ENCODE peak calls at places on chromosomes 3 and 15, in four cellular contexts. One of them, this sample, is unnamed.

GRCh38 chr3:66437341-66437929 is 63.4 kb downstream of the LRIG1 start:
- DNase-seq in AG10803: no peak
- DNase-seq in PC-3: no peak
- DNase-seq in fibroblast of lung: no peak
- DNase-seq in this sample: no peak

GRCh38 chr3:52444860-52445793 is at the start of gene SEMA3G:
- DNase-seq in AG10803: peak; percentile 53
- DNase-seq in PC-3: peak; percentile 71
- DNase-seq in fibroblast of lung: peak; percentile 49
- DNase-seq in this sample: peak; percentile 65

GRCh38 chr3:139301183-139301582 is 42.6 kb upstream of the MRPS22 start:
- DNase-seq in AG10803: peak; percentile 36
- DNase-seq in PC-3: peak; percentile 7
- DNase-seq in fibroblast of lung: peak; percentile 68
- DNase-seq in this sample: peak; percentile 47

GRCh38 chr3:66378256-66378655 is 122.6 kb downstream of the LRIG1 start:
- DNase-seq in AG10803: no peak
- DNase-seq in PC-3: peak; percentile 10
- DNase-seq in fibroblast of lung: no peak
- DNase-seq in this sample: peak; percentile 41

GRCh38 chr15:73940061-73940981 is 14.1 kb downstream of the LOXL1 start:
- DNase-seq in AG10803: peak; percentile 66
- DNase-seq in PC-3: peak; percentile 30
- DNase-seq in fibroblast of lung: no peak
- DNase-seq in this sample: no peak

GRCh38 chr3:39098473-39099000 is 8.9 kb downstream of the GORASP1 start:
- DNase-seq in AG10803: no peak
- DNase-seq in PC-3: no peak
- DNase-seq in fibroblast of lung: no peak
- DNase-seq in this sample: no peak

GRCh38 chr3:143478124-143478693 is 358.6 kb downstream of the CHST2 start:
- DNase-seq in AG10803: no peak
- DNase-seq in PC-3: no peak
- DNase-seq in fibroblast of lung: no peak
- DNase-seq in this sample: peak; percentile 29

GRCh38 chr3:98110191-98110908 is 20.2 kb upstream of the OR5H1 start:
- DNase-seq in AG10803: no peak
- DNase-seq in PC-3: no peak
- DNase-seq in fibroblast of lung: no peak
- DNase-seq in this sample: no peak

GRCh38 chr15:64611085-64611484 is 150.7 kb downstream of the ZNF609 start:
- DNase-seq in AG10803: no peak
- DNase-seq in PC-3: peak; percentile 34
- DNase-seq in fibroblast of lung: no peak
- DNase-seq in this sample: no peak

GRCh38 chr3:27724459-27725197 is 2.5 kb upstream of the EOMES start:
- DNase-seq in AG10803: no peak
- DNase-seq in PC-3: no peak
- DNase-seq in fibroblast of lung: no peak
- DNase-seq in this sample: no peak

GRCh38 chr3:60053518-60054265 is 1003.9 kb upstream of the CFAP20DC start:
- DNase-seq in AG10803: peak; percentile 45
- DNase-seq in PC-3: peak; percentile 18
- DNase-seq in fibroblast of lung: peak; percentile 88
- DNase-seq in this sample: no peak

GRCh38 chr15:57444877-57445513 is 68.7 kb downstream of the CGNL1 start:
- DNase-seq in AG10803: peak; percentile 18
- DNase-seq in PC-3: peak; percentile 13
- DNase-seq in fibroblast of lung: peak; percentile 56
- DNase-seq in this sample: peak; percentile 14

DNA sequence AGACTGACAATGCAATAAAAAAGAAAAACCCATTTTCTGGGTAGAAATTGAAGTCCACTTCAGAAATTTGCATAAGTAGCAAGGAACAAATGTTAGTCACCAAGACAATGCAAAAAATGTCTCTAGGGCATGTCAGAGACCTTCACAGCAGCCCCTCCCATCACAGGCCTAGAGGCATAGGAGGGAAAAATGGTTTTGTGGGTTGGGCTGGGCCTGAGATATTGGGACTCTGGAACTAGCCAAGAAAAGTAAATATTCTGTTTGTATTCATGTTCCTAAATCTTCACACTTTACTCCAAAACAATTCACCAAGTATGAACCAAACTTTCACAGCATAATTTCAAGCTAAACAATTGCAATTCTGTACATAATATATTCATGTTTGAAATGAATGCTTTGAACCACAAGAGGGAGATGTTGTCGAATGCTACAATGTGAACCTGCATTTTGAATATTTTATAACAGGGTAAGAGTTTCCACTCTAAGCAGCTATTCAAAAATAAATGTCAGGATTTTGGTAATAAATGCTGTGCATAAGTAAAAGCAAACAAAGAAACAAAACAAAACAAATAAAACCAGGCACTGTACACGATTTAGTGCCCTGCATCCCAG is 429.2 kb downstream of the OTOL1 start:
- DNase-seq in AG10803: no peak
- DNase-seq in PC-3: peak; percentile 30
- DNase-seq in fibroblast of lung: no peak
- DNase-seq in this sample: peak; percentile 27
- TF ChIP-seq CTCF in AG10803: peak; percentile 39
- TF ChIP-seq CTCF in PC-3: peak; percentile 59
- TF ChIP-seq CTCF in fibroblast of lung: no peak
- TF ChIP-seq CTCF in this sample: peak; percentile 34

GRCh38 chr3:29282431-29283296 is 1.8 kb downstream of the RBMS3 start:
- DNase-seq in AG10803: peak; percentile 66
- DNase-seq in PC-3: peak; percentile 36
- DNase-seq in fibroblast of lung: peak; percentile 82
- DNase-seq in this sample: peak; percentile 85

GRCh38 chr3:29283297-29283681 is 2.4 kb downstream of the RBMS3 start:
- DNase-seq in AG10803: peak; percentile 26
- DNase-seq in PC-3: no peak
- DNase-seq in fibroblast of lung: no peak
- DNase-seq in this sample: peak; percentile 44

GRCh38 chr3:29283739-29284138 is 2.9 kb downstream of the RBMS3 start:
- DNase-seq in AG10803: no peak
- DNase-seq in PC-3: no peak
- DNase-seq in fibroblast of lung: no peak
- DNase-seq in this sample: no peak

GRCh38 chr3:29285356-29286070 is 4.6 kb downstream of the RBMS3 start:
- DNase-seq in AG10803: peak; percentile 46
- DNase-seq in PC-3: peak; percentile 31
- DNase-seq in fibroblast of lung: peak; percentile 46
- DNase-seq in this sample: peak; percentile 74

GRCh38 chr3:29284578-29284977 is 3.7 kb downstream of the RBMS3 start:
- DNase-seq in AG10803: no peak
- DNase-seq in PC-3: no peak
- DNase-seq in fibroblast of lung: no peak
- DNase-seq in this sample: no peak
- H3K4me3 ChIP-seq in AG10803: peak overlapping the region; percentile 89
- H3K4me3 ChIP-seq in PC-3: peak overlapping the region; percentile 71
- H3K4me3 ChIP-seq in fibroblast of lung: peak overlapping the region; percentile 78
- H3K4me3 ChIP-seq in this sample: peak overlapping the region; percentile 76

GRCh38 chr3:149554826-149555225 is 80.3 kb downstream of the TM4SF4 start:
- DNase-seq in AG10803: peak; percentile 72
- DNase-seq in PC-3: peak; percentile 97
- DNase-seq in fibroblast of lung: peak; percentile 90
- DNase-seq in this sample: peak; percentile 75
- TF ChIP-seq CTCF in AG10803: no peak
- TF ChIP-seq CTCF in PC-3: no peak
- TF ChIP-seq CTCF in fibroblast of lung: no peak
- TF ChIP-seq CTCF in this sample: no peak

GRCh38 chr3:51391566-51392300 is 648 bp downstream of the RBM15B start:
- DNase-seq in AG10803: peak; percentile 45
- DNase-seq in PC-3: peak; percentile 13
- DNase-seq in fibroblast of lung: peak; percentile 54
- DNase-seq in this sample: peak; percentile 54

GRCh38 chr3:51393564-51393963 is 2.5 kb downstream of the RBM15B start:
- DNase-seq in AG10803: no peak
- DNase-seq in PC-3: no peak
- DNase-seq in fibroblast of lung: no peak
- DNase-seq in this sample: no peak

GRCh38 chr3:51394541-51394940 is 3.5 kb downstream of the RBM15B start:
- DNase-seq in AG10803: no peak
- DNase-seq in PC-3: no peak
- DNase-seq in fibroblast of lung: no peak
- DNase-seq in this sample: no peak

GRCh38 chr3:51392301-51393095 is 1.4 kb downstream of the RBM15B start:
- DNase-seq in AG10803: no peak
- DNase-seq in PC-3: no peak
- DNase-seq in fibroblast of lung: no peak
- DNase-seq in this sample: no peak

DNA sequence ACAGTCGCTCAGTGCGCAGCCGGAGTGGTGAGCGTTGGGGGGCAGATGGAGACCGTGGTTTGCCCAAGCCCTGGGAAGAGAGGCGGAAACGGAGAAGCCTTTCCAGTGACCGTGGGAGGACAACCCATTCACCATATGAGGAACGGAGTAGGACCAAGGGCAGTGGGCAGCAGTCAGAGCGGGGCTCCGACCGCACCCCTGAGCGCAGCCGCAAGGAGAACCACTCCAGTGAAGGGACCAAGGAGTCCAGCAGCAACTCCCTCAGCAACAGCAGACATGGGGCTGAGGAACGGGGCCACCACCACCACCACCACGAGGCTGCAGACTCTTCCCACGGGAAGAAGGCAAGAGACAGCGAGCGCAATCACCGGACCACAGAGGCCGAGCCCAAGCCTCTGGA is 2.0 kb downstream of the RBM15B start:
- DNase-seq in AG10803: no peak
- DNase-seq in PC-3: no peak
- DNase-seq in fibroblast of lung: no peak
- DNase-seq in this sample: no peak
- H3K4me3 ChIP-seq in AG10803: no peak overlapping the region
- H3K4me3 ChIP-seq in PC-3: peak overlapping the region; percentile 73
- H3K4me3 ChIP-seq in fibroblast of lung: peak overlapping the region; percentile 75
- H3K4me3 ChIP-seq in this sample: no peak overlapping the region

GRCh38 chr15:45314960-45315359 is 62.9 kb downstream of the SLC28A2 start:
- DNase-seq in AG10803: peak; percentile 23
- DNase-seq in PC-3: peak; percentile 65
- DNase-seq in fibroblast of lung: peak; percentile 5
- DNase-seq in this sample: peak; percentile 30
- TF ChIP-seq CTCF in AG10803: peak; percentile 20
- TF ChIP-seq CTCF in PC-3: peak; percentile 50
- TF ChIP-seq CTCF in fibroblast of lung: no peak
- TF ChIP-seq CTCF in this sample: peak; percentile 25

GRCh38 chr3:128073185-128073725 is 21.0 kb downstream of the SEC61A1 start:
- DNase-seq in AG10803: no peak
- DNase-seq in PC-3: no peak
- DNase-seq in fibroblast of lung: no peak
- DNase-seq in this sample: no peak
- H3K4me3 ChIP-seq in AG10803: no peak overlapping the region
- H3K4me3 ChIP-seq in PC-3: no peak overlapping the region
- H3K4me3 ChIP-seq in fibroblast of lung: no peak overlapping the region
- H3K4me3 ChIP-seq in this sample: no peak overlapping the region

DNA sequence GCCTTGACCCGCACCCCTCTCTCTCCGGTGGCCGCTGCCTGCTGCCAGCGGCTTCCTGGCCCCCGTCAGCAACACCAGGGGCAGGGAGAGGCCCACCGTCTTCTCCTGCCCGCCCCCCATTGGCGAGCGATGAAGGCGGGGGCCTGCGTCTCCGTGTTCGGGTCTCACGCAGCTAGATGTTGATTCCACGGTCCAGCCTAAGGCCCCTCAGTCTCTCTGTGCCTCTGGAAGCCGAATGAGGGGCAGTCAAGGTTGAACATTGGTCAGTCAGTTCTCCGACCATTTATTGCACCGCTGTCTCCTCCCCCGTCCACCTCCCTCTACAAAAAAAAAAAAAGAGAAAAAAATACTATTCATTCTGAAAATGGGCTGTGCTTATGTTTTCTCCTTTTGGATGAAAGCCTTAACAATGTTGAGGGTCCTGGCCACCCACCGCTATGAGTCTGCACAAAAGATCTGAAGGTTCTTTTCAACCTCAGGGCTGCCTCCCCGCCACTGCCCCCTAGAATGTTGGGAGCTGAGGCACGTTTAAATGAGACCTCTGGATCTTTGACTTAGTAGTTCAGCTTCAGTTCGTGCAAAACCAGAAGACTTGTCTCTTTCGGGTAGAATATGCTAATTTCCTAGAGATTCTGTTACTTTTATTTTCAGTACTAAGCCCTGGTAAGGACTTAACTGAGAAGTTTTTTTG is 724 bp downstream of the IREB2 start:
- DNase-seq in AG10803: peak; percentile 31
- DNase-seq in PC-3: no peak
- DNase-seq in fibroblast of lung: peak; percentile 52
- DNase-seq in this sample: peak; percentile 40
- TF ChIP-seq CTCF in AG10803: peak; percentile 52
- TF ChIP-seq CTCF in PC-3: peak; percentile 47
- TF ChIP-seq CTCF in fibroblast of lung: peak; percentile 27
- TF ChIP-seq CTCF in this sample: peak; percentile 55

This sample was measured in choroid plexus epithelial cell.